ENCODE peak calls at places on chromosomes 12 and 14, in eight cellular contexts. R, G, S, A, I, F, W and L are unnamed samples.

GRCh38 chr12:23684121-23684520 is 265.3 kb downstream of the SOX5 start:
- DNase-seq in S (no peak), A (no peak), F (no peak), G (no peak), I (no peak), R (no peak), W (no peak), L (no peak)

GRCh38 chr12:116794725-116795124 is 56.6 kb downstream of the RNFT2 start:
- DNase-seq in A (no peak), W (no peak), F (no peak), I (peak; percentile 22), R (no peak), S (no peak), G (no peak), L (no peak)

GRCh38 chr12:131710464-131711457 is at the start of gene SFSWAP:
- DNase-seq in I (peak; percentile 79), G (peak; percentile 70), A (no peak), R (peak; percentile 88), S (peak; percentile 83), F (peak; percentile 89), W (peak; percentile 78), L (peak; percentile 11)

GRCh38 chr12:34327671-34328070 is 305.4 kb downstream of the ALG10 start:
- DNase-seq in R (no peak), S (no peak), A (no peak), F (no peak), G (no peak), I (no peak), W (no peak), L (no peak)

GRCh38 chr12:122602456-122602855 is 75.4 kb downstream of the KNTC1 start:
- DNase-seq in W (no peak), A (no peak), G (no peak), S (no peak), I (no peak), F (no peak), R (no peak), L (no peak)

GRCh38 chr14:36162267-36162666 is 14.3 kb downstream of the PTCSC3 start:
- DNase-seq in A (no peak), G (no peak), F (no peak), S (no peak), R (no peak), W (no peak), I (peak; percentile 22), L (no peak)

GRCh38 chr14:56687123-56687522 is 107.5 kb downstream of the TMEM260 start:
- DNase-seq in I (no peak), A (no peak), G (no peak), W (no peak), R (no peak), S (no peak), F (no peak), L (no peak)

GRCh38 chr12:94603434-94604068 is 46.8 kb downstream of the TMCC3 start:
- DNase-seq in R (no peak), S (peak; percentile 11), W (peak; percentile 53), I (peak; percentile 68), F (peak; percentile 67), G (peak; percentile 48), A (no peak), L (no peak)

GRCh38 chr12:133234971-133235370 is 706 bp downstream of the ANHX start:
- DNase-seq in S (no peak), W (no peak), A (no peak), R (no peak), G (no peak), I (no peak), F (no peak), L (no peak)

GRCh38 chr12:54526800-54527630 is 22.4 kb upstream of the PDE1B start:
- DNase-seq in G (peak; percentile 24), I (peak; percentile 20), S (peak; percentile 16), A (no peak), W (peak; percentile 17), R (no peak), F (peak; percentile 48), L (no peak)

GRCh38 chr12:4133636-4134433 is 139.7 kb upstream of the CCND2 start:
- DNase-seq in R (no peak), G (no peak), S (no peak), W (no peak), F (no peak), A (no peak), I (no peak), L (no peak)

GRCh38 chr12:121942145-121942718 is 23.8 kb downstream of the CFAP251 start:
- DNase-seq in I (no peak), W (no peak), G (peak; percentile 72), S (peak; percentile 58), A (no peak), R (no peak), F (no peak), L (no peak)

GRCh38 chr12:66707002-66707697 is 28.3 kb upstream of the GRIP1 start:
- DNase-seq in R (no peak), G (no peak), F (no peak), S (no peak), A (no peak), I (no peak), W (no peak), L (no peak)

GRCh38 chr12:66713984-66714383 is 35.1 kb upstream of the GRIP1 start:
- DNase-seq in F (no peak), R (no peak), W (no peak), S (no peak), I (no peak), G (no peak), A (no peak), L (no peak)

GRCh38 chr12:66709444-66709773 is 30.5 kb upstream of the GRIP1 start:
- DNase-seq in W (no peak), S (no peak), I (no peak), G (no peak), A (no peak), F (no peak), R (no peak), L (no peak)

GRCh38 chr12:66709893-66710292 is 31.0 kb upstream of the GRIP1 start:
- DNase-seq in I (no peak), S (no peak), W (no peak), G (no peak), F (peak; percentile 28), A (no peak), R (no peak), L (no peak)

GRCh38 chr12:66708704-66709443 is 30.0 kb upstream of the GRIP1 start:
- DNase-seq in I (no peak), F (peak; percentile 24), S (peak; percentile 25), G (peak; percentile 8), W (no peak), R (no peak), A (no peak), L (no peak)
- TF ChIP-seq CTCF in I (no peak), F (peak; percentile 82), S (peak; percentile 49), G (peak; percentile 59), W (peak; percentile 73), R (peak; percentile 45), A (peak; percentile 23), L (peak; percentile 37)

GRCh38 chr12:29595071-29595755 is 97.7 kb upstream of the OVCH1 start:
- DNase-seq in R (no peak), G (no peak), I (no peak), F (no peak), A (no peak), S (no peak), W (no peak), L (no peak)

GRCh38 chr12:29589271-29589670 is 91.8 kb upstream of the OVCH1 start:
- DNase-seq in A (no peak), G (no peak), R (no peak), S (no peak), F (no peak), W (no peak), I (no peak), L (peak; percentile 77)

GRCh38 chr12:29593001-29593400 is 95.5 kb upstream of the OVCH1 start:
- DNase-seq in I (no peak), G (no peak), A (no peak), W (no peak), R (no peak), F (no peak), S (no peak), L (no peak)

GRCh38 chr12:29589852-29590251 is 92.4 kb upstream of the OVCH1 start:
- DNase-seq in I (no peak), G (no peak), F (no peak), S (no peak), R (no peak), W (no peak), A (no peak), L (no peak)

GRCh38 chr12:29591140-29592020 is 93.9 kb upstream of the OVCH1 start:
- DNase-seq in R (no peak), A (no peak), I (no peak), G (no peak), W (no peak), F (no peak), S (peak; percentile 62), L (no peak)
- TF ChIP-seq CTCF in R (peak; percentile 44), A (peak; percentile 29), I (no peak), G (no peak), W (no peak), F (no peak), S (peak; percentile 68), L (peak; percentile 61)

GRCh38 chr12:21774358-21775129 is at the start of gene KCNJ8:
- DNase-seq in G (no peak), S (peak; percentile 68), W (no peak), I (no peak), F (no peak), A (peak; percentile 33), R (peak; percentile 92), L (no peak)

GRCh38 chr12:21773799-21774198 is 707 bp downstream of the KCNJ8 start:
- DNase-seq in R (no peak), I (no peak), G (no peak), A (no peak), S (peak; percentile 39), W (no peak), F (no peak), L (no peak)

GRCh38 chr12:21775130-21775920 is 819 bp upstream of the KCNJ8 start:
- DNase-seq in I (no peak), A (no peak), R (no peak), F (no peak), W (no peak), G (no peak), S (no peak), L (no peak)

GRCh38 chr12:21771311-21771710 is 3.2 kb downstream of the KCNJ8 start:
- DNase-seq in I (no peak), S (peak; percentile 82), F (no peak), R (no peak), W (no peak), A (no peak), G (no peak), L (no peak)

DNA sequence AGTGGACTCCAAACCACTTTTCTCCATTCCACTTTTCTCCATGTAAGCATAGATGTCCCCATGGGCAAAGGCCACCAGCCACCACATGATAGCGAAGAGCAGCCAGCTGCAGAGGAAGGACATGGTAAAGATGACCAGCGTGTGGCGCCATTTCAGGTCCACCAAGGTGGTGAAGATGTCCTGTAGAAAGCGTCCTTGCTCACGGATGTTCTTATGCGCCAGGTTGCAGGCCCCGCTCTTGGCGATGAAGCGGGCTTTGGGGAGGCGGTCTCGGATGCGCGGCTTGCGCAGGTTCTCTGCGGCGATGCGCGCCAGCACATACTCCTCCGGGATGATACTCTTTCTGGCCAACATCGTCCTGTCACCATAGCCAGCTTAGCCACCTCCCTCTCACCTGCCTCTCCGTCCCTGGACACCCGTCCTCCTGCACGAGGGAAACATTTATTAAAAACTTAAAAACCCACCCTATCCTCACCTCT is 1.2 kb downstream of the KCNJ8 start:
- DNase-seq in G (no peak), F (no peak), W (no peak), S (peak; percentile 41), I (peak; percentile 25), A (no peak), R (peak; percentile 80), L (no peak)
- TF ChIP-seq CTCF in G (no peak), F (no peak), W (no peak), S (peak; percentile 26), I (no peak), A (peak; percentile 27), R (peak; percentile 49), L (peak; percentile 37)

GRCh38 chr14:41609704-41610183 is 3.1 kb downstream of the LRFN5 start:
- DNase-seq in W (no peak), R (peak; percentile 68), S (peak; percentile 60), A (no peak), I (peak; percentile 21), G (no peak), F (peak; percentile 10), L (no peak)
- TF ChIP-seq CTCF in W (no peak), R (no peak), S (peak; percentile 38), A (no peak), I (no peak), G (no peak), F (no peak), L (no peak)